ENCODE peak calls at places on chromosome 9, in ten cellular contexts. T is neural progenitor cell; Z is cardiac muscle cell; R is tibial nerve; K is esophagus squamous epithelium; V is CD8-positive, alpha-beta T cell; S is OCI-LY7; F is pancreas; I is tibial artery; C is uterus. Y is an unnamed sample.

GRCh38 chr9:122053951-122054350 is 39.2 kb downstream of the TTLL11 start:
- DNase-seq in T (no peak), Z (no peak), R (no peak), K (no peak), V (no peak), S (no peak), F (no peak), I (no peak), C (no peak), Y (peak; percentile 66)

GRCh38 chr9:470041-470781 is 255.5 kb downstream of the DOCK8 start:
- DNase-seq in T (peak; percentile 93), Z (peak; percentile 90), R (peak; percentile 61), K (peak; percentile 69), V (peak; percentile 97), S (peak; percentile 91), F (peak; percentile 82), I (peak; percentile 90), C (peak; percentile 84), Y (peak; percentile 88)

GRCh38 chr9:137294091-137294683 is 7.9 kb downstream of the NRARP start:
- DNase-seq in T (peak; percentile 48), Z (no peak), R (no peak), K (no peak), V (no peak), S (peak; percentile 67), F (peak; percentile 75), I (no peak), C (no peak), Y (peak; percentile 78)

GRCh38 chr9:128972956-128973355 is 25.5 kb downstream of the NUP188 start:
- DNase-seq in T (no peak), Z (no peak), R (no peak), K (no peak), V (no peak), S (no peak), F (no peak), I (no peak), C (no peak), Y (no peak)

GRCh38 chr9:91197232-91198181 is 164.2 kb downstream of the AUH start:
- DNase-seq in T (no peak), Z (no peak), R (peak; percentile 95), K (no peak), V (no peak), S (no peak), F (peak; percentile 92), I (peak; percentile 85), C (peak; percentile 94), Y (peak; percentile 62)

GRCh38 chr9:69919461-69920061 is 98.9 kb downstream of the CFAP95 start:
- DNase-seq in T (peak; percentile 78), Z (peak; percentile 71), R (no peak), K (no peak), V (no peak), S (peak; percentile 54), F (no peak), I (no peak), C (no peak), Y (peak; percentile 78)

GRCh38 chr9:86924206-86924605 is 23.1 kb downstream of the GAS1 start:
- DNase-seq in T (no peak), Z (no peak), R (no peak), K (no peak), V (no peak), S (no peak), F (no peak), I (no peak), C (no peak), Y (no peak)

GRCh38 chr9:33273266-33273971 is 8.6 kb downstream of the CHMP5 start:
- DNase-seq in T (no peak), Z (no peak), R (no peak), K (no peak), V (no peak), S (no peak), F (no peak), I (no peak), C (no peak), Y (no peak)

GRCh38 chr9:9341203-9341602 is 1271.6 kb downstream of the PTPRD start:
- DNase-seq in T (peak; percentile 74), Z (no peak), R (no peak), K (no peak), V (no peak), S (no peak), F (no peak), I (no peak), C (no peak), Y (no peak)

GRCh38 chr9:135130266-135130976 is 43.0 kb downstream of the OLFM1 start:
- DNase-seq in T (no peak), Z (no peak), R (peak; percentile 30), K (no peak), V (no peak), S (no peak), F (peak; percentile 52), I (no peak), C (peak; percentile 28), Y (peak; percentile 82)

GRCh38 chr9:121261107-121261460 is 6.9 kb upstream of the GSN start:
- DNase-seq in T (peak; percentile 90), Z (no peak), R (no peak), K (no peak), V (no peak), S (no peak), F (no peak), I (no peak), C (no peak), Y (peak; percentile 93)

GRCh38 chr9:5178126-5178805 is 7.2 kb downstream of the INSL6 start:
- DNase-seq in T (no peak), Z (no peak), R (no peak), K (no peak), V (no peak), S (no peak), F (no peak), I (no peak), C (no peak), Y (no peak)

DNA sequence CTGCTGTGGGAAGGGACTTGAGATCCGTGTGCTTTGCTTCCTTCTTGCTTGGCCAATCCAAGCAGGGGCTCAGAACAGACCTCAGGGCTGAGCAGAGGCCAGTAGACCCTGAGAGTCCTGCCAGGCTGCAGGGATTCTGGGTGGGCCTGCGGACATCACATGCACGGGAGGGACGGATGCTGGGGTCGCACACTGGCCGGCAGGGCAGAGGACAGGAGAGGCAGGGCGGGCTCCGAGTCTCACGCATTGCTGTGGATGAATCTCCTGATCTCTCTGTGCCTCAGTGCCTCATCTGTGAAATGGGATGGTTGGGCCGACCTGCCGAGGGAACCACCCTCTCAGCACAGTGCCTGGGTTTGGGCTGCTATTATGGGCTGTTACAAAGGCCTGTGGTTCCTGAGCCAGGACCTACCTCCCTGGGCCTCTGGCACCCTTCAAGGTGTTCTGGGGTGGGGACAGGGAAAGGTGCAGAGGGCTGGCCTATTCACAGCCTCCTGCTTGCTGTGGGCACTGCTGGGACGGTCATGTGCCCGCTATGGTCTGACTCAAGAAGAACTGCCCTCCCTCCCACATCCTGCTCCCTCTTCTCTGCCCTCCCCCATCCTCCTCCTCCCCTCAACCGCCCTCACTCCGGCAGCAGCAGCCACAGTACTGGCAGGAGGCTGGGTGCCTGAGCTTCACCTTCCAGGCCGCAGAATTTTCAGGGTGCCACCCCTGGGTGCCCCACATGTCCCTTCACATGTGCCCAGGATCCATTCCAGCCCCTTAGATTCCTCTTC is 43.3 kb downstream of the NCS1 start:
- DNase-seq in T (no peak), Z (no peak), R (no peak), K (no peak), V (no peak), S (no peak), F (no peak), I (no peak), C (peak; percentile 68), Y (no peak)
- H3K27ac ChIP-seq in T (no peak overlapping the region), Z (peak overlapping the region; percentile 96), R (no peak overlapping the region), K (no peak overlapping the region), V (no peak overlapping the region), S (no peak overlapping the region), F (no peak overlapping the region), I (peak overlapping the region; percentile 50), C (peak overlapping the region; percentile 53), Y (no peak overlapping the region)

GRCh38 chr9:133992780-133993634 is 883 bp upstream of the VAV2 start:
- DNase-seq in T (peak; percentile 87), Z (peak; percentile 80), R (peak; percentile 88), K (peak; percentile 35), V (peak; percentile 87), S (peak; percentile 78), F (peak; percentile 80), I (peak; percentile 92), C (peak; percentile 92), Y (peak; percentile 83)
- TF ChIP-seq CTCF in T (peak; percentile 53), Z (peak; percentile 48), R (peak; percentile 68), K (peak; percentile 34), V (no peak), S (peak; percentile 76), F (no peak), I (peak; percentile 23), C (peak; percentile 50), Y (peak; percentile 61)

DNA sequence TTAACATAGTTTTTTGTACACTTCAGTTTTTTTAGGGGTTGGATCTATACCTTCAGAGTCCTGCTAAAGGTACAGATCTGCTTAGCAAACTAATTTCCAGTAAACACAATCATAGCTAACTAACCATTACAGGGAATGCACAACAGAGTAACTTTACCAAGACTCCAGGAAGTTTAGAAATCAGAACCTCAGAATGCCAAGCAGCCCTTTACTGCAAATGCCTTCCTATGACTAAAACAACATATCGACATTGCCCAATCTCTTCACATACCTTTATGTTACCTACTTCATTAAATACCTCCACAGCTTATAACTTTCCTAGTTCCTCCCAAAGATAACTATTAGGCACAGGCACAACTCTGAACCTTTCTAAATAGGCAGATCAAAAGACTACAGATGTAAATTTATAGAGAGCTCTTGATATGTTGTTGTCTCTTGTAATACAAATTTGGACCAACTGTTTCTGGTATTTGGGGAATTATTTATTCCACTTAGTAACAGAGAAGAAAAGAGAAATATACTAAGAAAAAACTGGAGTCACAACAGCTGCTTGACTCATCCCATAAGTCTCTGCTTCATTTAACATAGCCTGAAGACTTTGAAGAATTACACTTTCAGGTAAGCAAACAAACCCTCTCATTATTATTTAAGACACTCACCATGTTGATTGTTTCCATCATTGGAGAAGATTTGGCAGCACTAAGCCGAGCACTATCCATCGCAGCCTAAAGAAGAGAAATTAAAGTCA is 46.0 kb upstream of the OR2K2 start:
- DNase-seq in T (no peak), Z (no peak), R (no peak), K (no peak), V (no peak), S (no peak), F (no peak), I (no peak), C (no peak), Y (no peak)
- H3K36me3 ChIP-seq in T (peaks cover 7% of the 10 kb centered on the region), Z (peaks cover 53% of the 10 kb centered on the region), R (peaks cover 16% of the 10 kb centered on the region), K (peaks cover 10% of the 10 kb centered on the region), V (peaks cover 46% of the 10 kb centered on the region), S (peaks cover 55% of the 10 kb centered on the region), F (peaks cover 41% of the 10 kb centered on the region), I (peaks cover 74% of the 10 kb centered on the region), C (no peaks in the 10 kb centered on the region), Y (peaks cover 51% of the 10 kb centered on the region)

DNA sequence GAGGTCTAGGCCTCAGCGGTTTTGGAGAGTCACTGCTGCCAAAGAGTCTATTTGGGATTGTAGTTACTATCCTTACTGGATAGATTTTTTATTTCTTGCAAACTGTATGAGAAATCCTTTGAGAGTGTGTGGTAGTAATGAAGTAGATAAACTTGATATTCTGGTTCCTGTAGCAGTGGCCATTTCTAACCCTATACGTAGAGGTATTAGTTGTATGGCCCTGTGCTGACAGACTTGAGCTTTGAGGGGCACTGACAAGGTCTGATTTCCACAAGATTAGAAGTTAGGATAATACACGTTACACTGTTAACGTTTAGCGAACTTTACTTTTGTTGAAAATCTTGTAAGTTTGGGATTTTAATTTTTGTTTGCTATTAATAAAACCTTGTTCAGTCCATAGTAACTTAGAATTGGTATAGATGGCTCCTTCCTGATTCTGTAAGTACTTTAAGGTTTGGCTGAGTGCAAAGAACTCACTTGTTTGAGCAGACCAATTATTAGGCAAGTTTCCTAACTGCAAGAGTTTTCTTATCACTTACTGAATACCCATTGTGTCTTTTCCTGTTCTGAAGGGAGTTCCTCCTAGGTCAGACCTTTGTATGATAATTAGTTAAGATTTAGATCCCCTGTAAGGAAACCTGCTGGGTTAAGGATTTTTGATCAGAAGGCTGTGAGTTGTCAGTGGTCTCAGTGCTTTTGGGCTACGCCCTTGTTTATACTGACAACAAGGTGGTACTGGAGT is 31.4 kb downstream of the GCNT1 start:
- DNase-seq in T (no peak), Z (no peak), R (no peak), K (no peak), V (no peak), S (no peak), F (no peak), I (no peak), C (no peak), Y (no peak)
- H3K27ac ChIP-seq in T (no peak overlapping the region), Z (no peak overlapping the region), R (no peak overlapping the region), K (no peak overlapping the region), V (no peak overlapping the region), S (no peak overlapping the region), F (no peak overlapping the region), I (no peak overlapping the region), C (no peak overlapping the region), Y (no peak overlapping the region)